ENCODE peak calls at places on chromosomes 2 and 18, in five cellular contexts. Z, G, U, W and E are unnamed samples.

GRCh38 chr18:24757134-24757533 is 296.7 kb downstream of the HRH4 start:
- DNase-seq in G (no peak), Z (no peak), W (no peak), U (no peak), E (no peak)

GRCh38 chr2:73255907-73256617 is 22.0 kb downstream of the CCT7 start:
- DNase-seq in G (no peak), W (no peak), U (no peak), Z (no peak), E (no peak)

GRCh38 chr2:13106302-13106701 is 389.6 kb downstream of the TRIB2 start:
- DNase-seq in W (no peak), Z (no peak), U (no peak), G (no peak), E (no peak)

GRCh38 chr18:42113529-42114191 is 158.6 kb downstream of the PIK3C3 start:
- DNase-seq in W (no peak), Z (peak), G (no peak), U (peak), E (no peak)

GRCh38 chr2:100392715-100393114 is 24.8 kb downstream of the CHST10 start:
- DNase-seq in U (no peak), G (no peak), Z (no peak), W (no peak), E (no peak)

GRCh38 chr2:175755169-175755568 is 246.9 kb downstream of the LNPK start:
- DNase-seq in Z (no peak), U (no peak), W (no peak), G (no peak), E (no peak)

GRCh38 chr2:207483477-207483876 is 46.3 kb upstream of the CREB1 start:
- DNase-seq in W (no peak), G (no peak), U (peak), Z (no peak), E (no peak)

GRCh38 chr2:17162721-17163120 is 355.5 kb downstream of the RAD51AP2 start:
- DNase-seq in Z (no peak), W (no peak), G (no peak), U (no peak), E (no peak)

GRCh38 chr2:20670315-20671035 is 3.5 kb downstream of the GDF7 start:
- DNase-seq in Z (no peak), U (no peak), W (no peak), G (no peak), E (no peak)

GRCh38 chr18:32717151-32717550 is 55.7 kb downstream of the KLHL14 start:
- DNase-seq in W (no peak), Z (no peak), G (no peak), U (no peak), E (no peak)

GRCh38 chr2:207624170-207625013 is 802 bp downstream of the METTL21A start:
- DNase-seq in W (no peak), Z (peak), U (peak), G (peak), E (peak)

GRCh38 chr2:240429341-240429871 is 6.1 kb upstream of the GPC1 start:
- DNase-seq in U (no peak), G (no peak), Z (no peak), W (no peak), E (no peak)

DNA sequence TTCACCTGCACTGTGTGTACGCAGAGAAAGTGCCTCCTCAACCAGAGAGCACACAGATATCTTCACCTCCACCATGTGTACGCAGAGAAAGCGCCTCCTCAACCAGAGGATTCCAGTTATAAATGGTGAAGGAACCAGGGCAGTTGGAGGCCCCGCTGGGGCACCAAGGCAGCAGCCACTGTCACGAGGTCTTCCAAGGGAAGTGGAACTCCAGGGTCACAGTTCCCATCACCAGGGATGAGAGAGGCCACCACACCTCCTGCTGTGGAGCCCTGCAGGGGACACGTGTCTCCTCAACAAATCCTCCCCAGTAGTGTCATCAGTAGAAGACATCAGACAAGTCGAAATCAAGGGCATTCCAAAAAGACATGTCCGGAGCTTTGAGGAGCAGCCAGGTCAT is 28.2 kb upstream of the NFATC1 start:
- DNase-seq in W (no peak), U (no peak), G (no peak), Z (no peak), E (no peak)
- TF ChIP-seq SMC3 in W (no peak), U (no peak), G (no peak), Z (no peak), E (no peak)

GRCh38 chr2:63743170-63743975 is 98.3 kb upstream of the UGP2 start:
- DNase-seq in U (no peak), Z (no peak), G (no peak), W (no peak), E (no peak)
- TF ChIP-seq SMC3 in U (no peak), Z (no peak), G (no peak), W (no peak), E (no peak)

DNA sequence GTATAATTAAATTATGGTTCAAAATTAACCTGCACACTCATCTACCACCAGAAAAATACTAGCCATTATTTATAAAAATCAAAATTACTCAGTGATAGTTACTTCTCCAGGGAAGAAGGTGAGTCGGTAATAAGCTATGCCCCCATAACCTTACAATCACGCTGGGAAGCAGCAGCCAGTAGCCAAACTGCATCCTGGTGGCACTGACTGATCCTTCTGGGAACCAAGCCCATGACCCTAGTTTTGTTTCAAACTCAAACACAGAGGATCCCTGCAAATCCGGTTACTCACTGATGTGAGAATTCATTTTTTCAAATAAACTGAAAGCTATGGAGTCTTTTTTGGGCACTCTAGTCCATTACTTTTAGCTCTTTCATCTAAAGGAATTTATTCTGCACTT is 88.2 kb upstream of the VWC2L start:
- DNase-seq in Z (no peak), G (no peak), W (no peak), U (peak), E (no peak)
- TF ChIP-seq SMC3 in Z (no peak), G (no peak), W (no peak), U (no peak), E (no peak)

DNA sequence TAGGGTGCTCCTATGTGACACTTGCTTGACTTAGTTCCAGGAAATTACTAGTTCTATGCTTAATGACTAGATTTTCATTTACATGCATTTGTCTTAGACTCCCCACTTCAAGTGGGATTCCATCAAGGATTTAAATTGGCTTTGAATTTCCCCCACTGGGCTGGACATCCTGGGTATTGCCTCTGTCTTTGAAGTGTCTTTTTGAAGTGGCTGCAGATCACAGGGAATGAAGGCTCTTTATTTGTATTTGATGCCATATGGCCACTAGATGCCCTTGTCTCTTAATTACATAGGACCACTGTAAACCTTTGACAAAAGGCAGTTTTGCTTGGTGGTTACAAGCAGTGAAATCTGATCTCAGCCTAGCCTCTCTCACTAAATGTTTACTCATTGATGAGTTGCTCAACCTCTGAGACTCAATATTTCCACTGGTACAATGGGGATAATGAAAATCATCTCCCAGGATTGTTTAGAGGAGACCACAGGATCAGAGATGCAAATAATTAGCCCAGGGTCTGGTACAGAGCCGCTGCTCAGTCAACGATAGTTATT is 102.2 kb downstream of the INSIG2 start:
- DNase-seq in G (no peak), U (no peak), W (no peak), Z (peak), E (no peak)
- TF ChIP-seq SMC3 in G (no peak), U (no peak), W (no peak), Z (no peak), E (no peak)

DNA sequence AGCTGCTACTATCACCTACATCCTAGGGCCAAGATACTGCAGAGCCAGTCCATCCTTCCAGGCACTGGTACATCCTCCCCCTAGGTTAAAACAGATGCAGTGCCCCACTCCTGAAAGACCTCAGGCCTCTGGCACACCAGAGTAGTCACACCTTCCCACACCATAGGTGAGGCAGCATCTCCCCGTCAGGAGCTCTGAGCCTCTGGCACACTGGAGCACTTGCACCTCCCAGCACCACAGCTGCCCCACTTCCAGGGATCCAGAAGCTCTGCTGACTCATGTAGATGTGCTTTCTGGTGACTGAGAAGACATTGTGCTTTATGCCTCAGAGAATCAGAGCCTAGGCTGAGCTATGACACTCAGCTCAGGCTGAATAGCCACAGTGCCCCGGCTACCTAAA is 138.4 kb upstream of the COL3A1 start:
- DNase-seq in W (no peak), Z (no peak), G (no peak), U (no peak), E (no peak)
- TF ChIP-seq SMC3 in W (no peak), Z (no peak), G (no peak), U (no peak), E (no peak)

DNA sequence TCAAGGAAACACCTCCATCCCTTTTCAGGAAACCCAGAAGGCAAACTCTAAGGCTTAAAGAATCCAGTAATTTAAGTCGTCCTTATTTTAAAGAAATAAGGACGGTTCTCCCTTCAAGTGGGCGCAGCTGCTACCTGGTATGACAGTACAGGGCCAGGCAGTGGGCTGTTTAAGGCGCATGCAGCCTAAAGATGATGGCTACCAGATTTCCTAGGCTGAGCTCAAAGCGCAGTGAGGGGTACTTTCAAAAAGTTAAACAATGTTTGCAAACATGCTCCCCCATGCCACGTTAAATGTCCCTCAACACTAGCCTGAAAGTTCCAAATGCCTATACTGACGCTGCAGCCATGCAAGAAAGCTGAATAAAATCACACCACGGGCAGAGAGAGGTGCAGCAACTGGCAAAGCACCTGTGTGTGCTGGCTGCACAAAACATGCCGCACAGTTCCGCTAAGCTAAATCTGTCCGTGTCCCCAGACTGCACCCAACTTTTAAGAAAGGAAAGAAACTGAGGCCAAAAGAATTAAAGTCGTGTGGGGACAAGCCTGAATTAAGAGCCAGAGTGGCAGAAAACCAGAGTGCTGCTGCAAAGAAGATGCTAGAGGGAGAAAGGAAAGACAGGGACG is 582 bp downstream of the HIBCH start:
- DNase-seq in U (peak), Z (no peak), W (no peak), G (no peak), E (no peak)
- TF ChIP-seq SMC3 in U (no peak), Z (no peak), W (no peak), G (no peak), E (no peak)

GRCh38 chr2:46873632-46874068 is 42.0 kb downstream of the MCFD2 start:
- DNase-seq in W (no peak), U (peak), G (peak), Z (peak), E (peak)
- TF ChIP-seq SMC3 in W (no peak), U (no peak), G (no peak), Z (no peak), E (peak)

DNA sequence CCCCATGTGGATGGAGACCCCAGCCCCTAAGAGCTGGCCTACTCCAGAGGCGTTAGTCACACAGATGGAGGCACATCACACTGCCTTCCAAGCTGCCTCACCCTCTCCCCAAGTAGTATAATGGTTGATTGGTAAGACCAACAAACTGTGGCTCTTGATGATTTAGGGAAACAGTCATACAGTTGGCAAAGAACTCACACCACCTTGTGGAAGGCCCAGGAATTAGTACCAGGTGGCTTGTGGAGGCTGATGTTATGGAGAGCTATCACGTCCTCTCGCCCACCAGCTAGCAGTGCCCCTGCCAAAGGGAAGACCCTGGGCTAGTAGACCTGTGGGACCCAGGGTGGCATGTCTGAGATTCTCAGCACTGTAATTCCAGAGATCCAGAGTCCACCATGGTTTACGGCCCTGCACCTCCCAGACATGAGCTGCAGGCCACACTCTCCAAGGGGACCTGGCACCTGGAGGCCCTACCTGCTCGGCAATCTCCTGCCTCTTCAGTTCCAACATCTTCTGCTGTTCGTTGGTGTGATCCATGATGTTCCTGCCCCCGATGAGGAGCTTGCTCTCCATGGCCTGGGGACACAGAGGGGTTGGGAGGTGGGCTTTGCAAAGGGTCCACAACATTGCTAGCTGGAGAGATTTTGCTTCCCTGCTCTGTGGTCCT is 26.3 kb downstream of the KIF3C start:
- DNase-seq in U (no peak), Z (peak), W (no peak), G (no peak), E (no peak)
- TF ChIP-seq SMC3 in U (no peak), Z (peak), W (no peak), G (no peak), E (peak)